ENCODE peak calls at places on chromosomes 12 and 14, in five cellular contexts. One of them, this sample, is unnamed.

GRCh38 chr12:120257041-120257821 is 8.3 kb downstream of the PXN start:
- DNase-seq in GM12878: no peak
- DNase-seq in HepG2: no peak
- DNase-seq in K562: no peak
- DNase-seq in H1: no peak
- DNase-seq in this sample: no peak

GRCh38 chr12:100779191-100779590 is 15.4 kb upstream of the ANO4 start:
- DNase-seq in GM12878: no peak
- DNase-seq in K562: no peak
- DNase-seq in HepG2: no peak
- DNase-seq in H1: no peak
- DNase-seq in this sample: no peak

GRCh38 chr12:132019891-132020290 is 70.1 kb downstream of the EP400 start:
- DNase-seq in HepG2: no peak
- DNase-seq in K562: no peak
- DNase-seq in GM12878: no peak
- DNase-seq in H1: no peak
- DNase-seq in this sample: no peak

GRCh38 chr14:91872517-91873470 is 5.5 kb upstream of the TC2N start:
- DNase-seq in GM12878: no peak
- DNase-seq in K562: no peak
- DNase-seq in HepG2: no peak
- DNase-seq in H1: no peak
- DNase-seq in this sample: no peak

GRCh38 chr14:104687601-104688504 is 1.6 kb upstream of the INF2 start:
- DNase-seq in K562: no peak
- DNase-seq in H1: no peak
- DNase-seq in GM12878: no peak
- DNase-seq in HepG2: peak; percentile 84
- DNase-seq in this sample: peak; percentile 64

GRCh38 chr14:21384494-21384851 is 654 bp upstream of the SUPT16H start:
- DNase-seq in GM12878: no peak
- DNase-seq in HepG2: no peak
- DNase-seq in K562: no peak
- DNase-seq in H1: no peak
- DNase-seq in this sample: no peak

GRCh38 chr12:22410497-22410896 is 76.0 kb upstream of the ST8SIA1 start:
- DNase-seq in H1: no peak
- DNase-seq in GM12878: no peak
- DNase-seq in K562: no peak
- DNase-seq in HepG2: no peak
- DNase-seq in this sample: no peak

GRCh38 chr12:94488449-94488848 is 28.8 kb upstream of the CEP83 start:
- DNase-seq in K562: no peak
- DNase-seq in H1: no peak
- DNase-seq in HepG2: no peak
- DNase-seq in GM12878: peak; percentile 56
- DNase-seq in this sample: no peak

GRCh38 chr12:52279683-52280318 is 5.4 kb downstream of the KRT86 start:
- DNase-seq in HepG2: no peak
- DNase-seq in GM12878: no peak
- DNase-seq in H1: no peak
- DNase-seq in K562: no peak
- DNase-seq in this sample: no peak

GRCh38 chr12:51028126-51028810 is 2.1 kb upstream of the SLC11A2 start:
- DNase-seq in H1: peak; percentile 38
- DNase-seq in HepG2: peak; percentile 70
- DNase-seq in K562: peak; percentile 58
- DNase-seq in GM12878: no peak
- DNase-seq in this sample: no peak

GRCh38 chr12:119014368-119014767 is 33.0 kb downstream of the SRRM4 start:
- DNase-seq in HepG2: no peak
- DNase-seq in GM12878: no peak
- DNase-seq in K562: no peak
- DNase-seq in H1: no peak
- DNase-seq in this sample: no peak

GRCh38 chr14:20494935-20495766 is 10.2 kb upstream of the RNASE10 start:
- DNase-seq in H1: no peak
- DNase-seq in K562: no peak
- DNase-seq in GM12878: no peak
- DNase-seq in HepG2: no peak
- DNase-seq in this sample: no peak

GRCh38 chr14:94051779-94052178 is 25.6 kb downstream of the OTUB2 start:
- DNase-seq in GM12878: no peak
- DNase-seq in HepG2: no peak
- DNase-seq in K562: no peak
- DNase-seq in H1: no peak
- DNase-seq in this sample: no peak

DNA sequence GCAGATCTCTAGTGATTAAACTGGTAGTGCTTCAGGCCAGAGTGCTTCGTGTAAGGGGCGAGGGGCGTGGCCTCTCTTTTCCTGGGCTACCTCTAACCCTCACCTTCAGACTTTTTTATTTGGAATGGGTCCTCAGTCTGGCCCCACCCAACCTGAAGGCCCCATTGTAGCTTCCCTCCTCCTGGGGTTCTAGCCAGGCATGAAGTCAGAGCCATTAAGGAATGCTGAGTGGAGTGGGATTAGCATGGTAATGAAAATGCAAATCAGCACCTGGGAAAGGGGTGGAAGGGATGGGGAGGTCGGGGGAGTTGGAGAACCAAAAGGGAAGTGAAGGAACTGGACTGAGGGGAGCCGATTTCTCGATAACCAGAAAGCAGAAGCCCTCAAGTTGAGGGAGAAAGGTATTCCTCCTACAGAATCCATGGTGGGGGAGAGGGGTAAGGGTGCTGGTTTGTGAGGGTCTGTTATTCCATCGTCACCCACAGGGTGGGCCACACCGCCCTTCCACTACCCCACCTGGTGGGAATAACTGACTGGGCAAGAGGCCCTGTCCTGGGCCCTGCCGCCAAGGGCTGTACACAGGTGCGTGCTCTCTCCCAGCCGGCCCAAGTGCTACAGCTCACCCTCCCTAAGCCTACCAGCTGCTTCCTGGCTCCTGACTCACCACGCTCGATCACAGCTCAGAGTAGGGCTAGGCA is 14.1 kb downstream of the ZFHX2 start:
- DNase-seq in GM12878: no peak
- DNase-seq in K562: no peak
- DNase-seq in H1: peak; percentile 88
- DNase-seq in HepG2: no peak
- DNase-seq in this sample: peak; percentile 83
- TF ChIP-seq ATF2 in GM12878: no peak
- TF ChIP-seq ATF2 in K562: no peak
- TF ChIP-seq ATF2 in H1: peak; percentile 38
- TF ChIP-seq ATF2 in HepG2: no peak
- TF ChIP-seq ATF2 in this sample: no peak

GRCh38 chr14:73814158-73814557 is 37.5 kb upstream of the PTGR2 start:
- DNase-seq in H1: no peak
- DNase-seq in GM12878: no peak
- DNase-seq in HepG2: no peak
- DNase-seq in K562: no peak
- DNase-seq in this sample: no peak
- TF ChIP-seq ATF2 in H1: no peak
- TF ChIP-seq ATF2 in GM12878: no peak
- TF ChIP-seq ATF2 in HepG2: no peak
- TF ChIP-seq ATF2 in K562: no peak
- TF ChIP-seq ATF2 in this sample: no peak

GRCh38 chr14:39416072-39416471 is 16.2 kb downstream of the FBXO33 start:
- DNase-seq in K562: no peak
- DNase-seq in HepG2: no peak
- DNase-seq in GM12878: no peak
- DNase-seq in H1: no peak
- DNase-seq in this sample: no peak

GRCh38 chr14:39423793-39424192 is 8.4 kb downstream of the FBXO33 start:
- DNase-seq in GM12878: no peak
- DNase-seq in K562: no peak
- DNase-seq in HepG2: no peak
- DNase-seq in H1: no peak
- DNase-seq in this sample: no peak

GRCh38 chr14:39422243-39422642 is 10.0 kb downstream of the FBXO33 start:
- DNase-seq in K562: no peak
- DNase-seq in GM12878: no peak
- DNase-seq in HepG2: no peak
- DNase-seq in H1: no peak
- DNase-seq in this sample: no peak

GRCh38 chr14:39417014-39417413 is 15.2 kb downstream of the FBXO33 start:
- DNase-seq in HepG2: peak; percentile 60
- DNase-seq in H1: no peak
- DNase-seq in K562: no peak
- DNase-seq in GM12878: no peak
- DNase-seq in this sample: peak; percentile 55

GRCh38 chr14:39419272-39419671 is 13.0 kb downstream of the FBXO33 start:
- DNase-seq in K562: no peak
- DNase-seq in HepG2: peak; percentile 35
- DNase-seq in H1: no peak
- DNase-seq in GM12878: no peak
- DNase-seq in this sample: no peak
- TF ChIP-seq ATF2 in K562: no peak
- TF ChIP-seq ATF2 in HepG2: no peak
- TF ChIP-seq ATF2 in H1: no peak
- TF ChIP-seq ATF2 in GM12878: no peak
- TF ChIP-seq ATF2 in this sample: no peak

GRCh38 chr14:102258136-102258535 is 46.8 kb downstream of the MOK start:
- DNase-seq in H1: no peak
- DNase-seq in HepG2: no peak
- DNase-seq in K562: no peak
- DNase-seq in GM12878: no peak
- DNase-seq in this sample: no peak

GRCh38 chr14:102264355-102264754 is 40.6 kb downstream of the MOK start:
- DNase-seq in H1: no peak
- DNase-seq in K562: no peak
- DNase-seq in GM12878: no peak
- DNase-seq in HepG2: no peak
- DNase-seq in this sample: no peak

GRCh38 chr14:102264775-102265174 is 40.2 kb downstream of the MOK start:
- DNase-seq in H1: no peak
- DNase-seq in K562: no peak
- DNase-seq in HepG2: no peak
- DNase-seq in GM12878: no peak
- DNase-seq in this sample: no peak

GRCh38 chr14:102262894-102263462 is 42.0 kb downstream of the MOK start:
- DNase-seq in HepG2: peak; percentile 95
- DNase-seq in GM12878: no peak
- DNase-seq in H1: no peak
- DNase-seq in K562: no peak
- DNase-seq in this sample: peak; percentile 27
- TF ChIP-seq ATF2 in HepG2: peak; percentile 18
- TF ChIP-seq ATF2 in GM12878: no peak
- TF ChIP-seq ATF2 in H1: no peak
- TF ChIP-seq ATF2 in K562: no peak
- TF ChIP-seq ATF2 in this sample: no peak

DNA sequence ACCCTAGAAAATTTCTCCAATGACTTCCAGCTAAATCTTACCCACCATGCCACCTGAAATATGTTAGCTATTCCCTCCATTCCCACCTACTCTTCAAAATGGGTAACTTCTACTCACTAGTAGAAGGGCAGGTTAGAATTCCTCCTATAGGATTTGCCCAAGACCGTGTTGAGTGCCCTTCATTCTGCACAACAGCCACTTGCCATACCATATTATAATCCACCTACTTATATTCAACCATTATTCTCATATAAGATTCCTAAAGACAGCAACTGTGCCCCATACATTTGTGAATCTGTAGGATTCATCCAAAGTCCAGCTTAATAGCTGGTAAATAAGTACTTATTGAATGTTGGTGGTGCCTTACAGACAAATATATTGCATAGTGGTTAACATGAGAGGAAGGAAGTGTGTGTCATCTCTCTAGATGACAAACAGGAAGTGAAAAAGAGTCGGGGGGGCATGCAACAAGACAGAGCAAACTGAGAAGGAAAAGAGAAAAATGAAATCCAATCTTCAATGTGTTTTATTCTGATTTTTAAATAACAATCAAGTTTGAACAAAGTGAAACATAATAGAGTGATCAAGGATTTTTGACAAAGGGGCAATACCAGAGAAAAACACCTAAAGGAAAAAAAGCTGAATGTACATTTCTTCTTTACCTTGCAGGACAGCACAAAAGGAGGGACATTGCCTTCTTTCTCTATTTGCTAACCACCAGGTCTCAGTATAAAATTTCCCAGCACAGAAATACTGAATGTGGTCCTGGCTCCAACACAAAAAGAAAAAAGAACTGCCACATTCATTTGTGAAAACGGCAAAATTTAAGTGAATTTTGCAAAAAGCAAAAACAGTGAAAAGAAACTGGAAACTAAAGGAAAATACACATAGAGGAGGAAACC is 389.3 kb upstream of the USP15 start:
- DNase-seq in GM12878: no peak
- DNase-seq in K562: no peak
- DNase-seq in H1: no peak
- DNase-seq in HepG2: no peak
- DNase-seq in this sample: no peak
- TF ChIP-seq ATF2 in GM12878: no peak
- TF ChIP-seq ATF2 in K562: no peak
- TF ChIP-seq ATF2 in H1: no peak
- TF ChIP-seq ATF2 in HepG2: no peak
- TF ChIP-seq ATF2 in this sample: no peak

GRCh38 chr14:95397325-95397724 is 77.6 kb upstream of the CLMN start:
- DNase-seq in HepG2: no peak
- DNase-seq in GM12878: no peak
- DNase-seq in K562: no peak
- DNase-seq in H1: no peak
- DNase-seq in this sample: no peak
- TF ChIP-seq ATF2 in HepG2: no peak
- TF ChIP-seq ATF2 in GM12878: no peak
- TF ChIP-seq ATF2 in K562: no peak
- TF ChIP-seq ATF2 in H1: no peak
- TF ChIP-seq ATF2 in this sample: no peak

DNA sequence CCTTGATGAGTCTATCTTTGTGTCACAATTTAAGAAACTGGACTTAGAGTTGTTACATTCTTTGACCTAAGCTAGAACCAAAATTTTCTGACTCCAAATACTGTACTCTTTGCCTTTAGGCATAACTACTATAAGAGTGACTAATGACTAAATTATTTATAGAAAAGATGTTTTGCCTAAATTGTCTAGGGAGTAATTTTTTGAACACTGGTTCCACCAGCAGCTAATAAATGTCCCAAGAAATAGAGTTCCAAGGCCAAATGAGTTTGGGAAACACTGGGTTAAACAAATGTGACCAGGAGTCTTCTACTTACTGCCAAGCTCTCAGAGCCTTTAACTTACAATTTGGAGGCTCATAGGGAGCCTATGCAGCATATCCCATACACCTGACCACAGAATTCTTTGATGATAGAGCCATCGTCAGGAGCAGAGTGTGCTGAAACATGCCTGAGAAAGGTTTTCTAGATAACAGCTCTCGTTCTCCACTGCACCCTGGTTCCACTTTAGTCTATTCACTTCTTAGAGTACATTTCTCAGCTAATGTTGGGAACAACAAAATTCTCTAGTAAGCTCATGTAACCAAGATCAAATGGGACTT is 215.9 kb upstream of the HMGA2 start:
- DNase-seq in H1: no peak
- DNase-seq in K562: no peak
- DNase-seq in GM12878: no peak
- DNase-seq in HepG2: no peak
- DNase-seq in this sample: no peak
- TF ChIP-seq ATF2 in H1: no peak
- TF ChIP-seq ATF2 in K562: no peak
- TF ChIP-seq ATF2 in GM12878: no peak
- TF ChIP-seq ATF2 in HepG2: no peak
- TF ChIP-seq ATF2 in this sample: no peak

GRCh38 chr14:55398679-55399078 is 13.0 kb downstream of the ATG14 start:
- DNase-seq in H1: no peak
- DNase-seq in GM12878: no peak
- DNase-seq in HepG2: no peak
- DNase-seq in K562: peak; percentile 11
- DNase-seq in this sample: no peak
- TF ChIP-seq ATF2 in H1: no peak
- TF ChIP-seq ATF2 in GM12878: no peak
- TF ChIP-seq ATF2 in HepG2: no peak
- TF ChIP-seq ATF2 in K562: no peak
- TF ChIP-seq ATF2 in this sample: no peak

GRCh38 chr12:79691299-79692248 is 810 bp upstream of the PAWR start:
- DNase-seq in HepG2: peak; percentile 39
- DNase-seq in K562: no peak
- DNase-seq in H1: no peak
- DNase-seq in GM12878: no peak
- DNase-seq in this sample: no peak
- TF ChIP-seq ATF2 in HepG2: peak; percentile 17
- TF ChIP-seq ATF2 in K562: no peak
- TF ChIP-seq ATF2 in H1: no peak
- TF ChIP-seq ATF2 in GM12878: no peak
- TF ChIP-seq ATF2 in this sample: no peak